ENCODE peak calls at places on chromosomes 11 and 22, in seven cellular contexts. K, N, B, F, H, P and L are unnamed samples.

GRCh38 chr11:72848846-72849466 is 34.7 kb downstream of the ATG16L2 start:
- DNase-seq in K (no peak), N (peak; percentile 22), B (no peak), F (no peak), H (no peak), P (no peak), L (no peak)

GRCh38 chr11:85827768-85828639 is 17.1 kb upstream of the SYTL2 start:
- DNase-seq in K (no peak), N (peak; percentile 92), B (no peak), F (no peak), H (no peak), P (no peak), L (no peak)

GRCh38 chr22:30922151-30922611 is 46.4 kb downstream of the MORC2 start:
- DNase-seq in K (peak; percentile 79), N (peak; percentile 25), B (peak; percentile 75), F (peak; percentile 67), H (peak; percentile 55), P (peak; percentile 87), L (peak; percentile 37)

GRCh38 chr11:69814902-69815301 is 4.3 kb downstream of the FGF3 start:
- DNase-seq in K (no peak), N (no peak), B (no peak), F (no peak), H (no peak), P (no peak), L (no peak)

GRCh38 chr11:66238786-66239413 is 29.5 kb upstream of the RAB1B start:
- DNase-seq in K (no peak), N (no peak), B (no peak), F (no peak), H (no peak), P (no peak), L (no peak)

GRCh38 chr11:94574193-94574961 is 7.2 kb downstream of the PIWIL4 start:
- DNase-seq in K (no peak), N (peak; percentile 78), B (no peak), F (no peak), H (no peak), P (no peak), L (no peak)

GRCh38 chr11:3950996-3951662 is 95.7 kb downstream of the STIM1 start:
- DNase-seq in K (no peak), N (peak; percentile 74), B (no peak), F (no peak), H (no peak), P (no peak), L (no peak)

GRCh38 chr11:47317078-47317828 is 35.2 kb downstream of the MYBPC3 start:
- DNase-seq in K (no peak), N (no peak), B (no peak), F (no peak), H (no peak), P (no peak), L (no peak)

GRCh38 chr11:71435278-71435951 is 12.8 kb downstream of the DHCR7 start:
- DNase-seq in K (no peak), N (no peak), B (no peak), F (no peak), H (no peak), P (no peak), L (no peak)

GRCh38 chr22:44848296-44848741 is 95.9 kb downstream of the ARHGAP8 start:
- DNase-seq in K (no peak), N (no peak), B (no peak), F (no peak), H (no peak), P (no peak), L (no peak)

GRCh38 chr11:67119577-67120391 is 721 bp downstream of the KDM2A start:
- DNase-seq in K (peak; percentile 56), N (no peak), B (peak; percentile 66), F (peak; percentile 61), H (no peak), P (peak; percentile 67), L (peak; percentile 44)

GRCh38 chr11:116207781-116208180 is 565.0 kb downstream of the BUD13 start:
- DNase-seq in K (no peak), N (no peak), B (peak; percentile 54), F (no peak), H (no peak), P (no peak), L (no peak)

GRCh38 chr11:36160115-36160514 is 129.1 kb downstream of the COMMD9 start:
- DNase-seq in K (no peak), N (no peak), B (no peak), F (no peak), H (no peak), P (no peak), L (no peak)

GRCh38 chr11:82732734-82733443 is 775 bp downstream of the FAM181B start:
- DNase-seq in K (peak; percentile 57), N (no peak), B (no peak), F (no peak), H (no peak), P (peak; percentile 63), L (peak; percentile 23)

GRCh38 chr11:130831506-130832385 is 84.5 kb downstream of the SNX19 start:
- DNase-seq in K (no peak), N (peak; percentile 32), B (no peak), F (no peak), H (no peak), P (no peak), L (peak; percentile 48)

GRCh38 chr11:67050139-67050538 is 6.5 kb upstream of the RHOD start:
- DNase-seq in K (no peak), N (no peak), B (no peak), F (no peak), H (no peak), P (no peak), L (no peak)

GRCh38 chr11:8098361-8098760 is 17.4 kb downstream of the TUB start:
- DNase-seq in K (no peak), N (peak; percentile 61), B (no peak), F (no peak), H (no peak), P (no peak), L (no peak)

GRCh38 chr22:27456696-27457503 is 344.7 kb downstream of the MN1 start:
- DNase-seq in K (no peak), N (peak; percentile 95), B (no peak), F (no peak), H (no peak), P (no peak), L (no peak)

GRCh38 chr11:117930668-117931330 is 1.6 kb upstream of the TMPRSS13 start:
- DNase-seq in K (peak; percentile 40), N (no peak), B (peak; percentile 35), F (no peak), H (no peak), P (no peak), L (no peak)

DNA sequence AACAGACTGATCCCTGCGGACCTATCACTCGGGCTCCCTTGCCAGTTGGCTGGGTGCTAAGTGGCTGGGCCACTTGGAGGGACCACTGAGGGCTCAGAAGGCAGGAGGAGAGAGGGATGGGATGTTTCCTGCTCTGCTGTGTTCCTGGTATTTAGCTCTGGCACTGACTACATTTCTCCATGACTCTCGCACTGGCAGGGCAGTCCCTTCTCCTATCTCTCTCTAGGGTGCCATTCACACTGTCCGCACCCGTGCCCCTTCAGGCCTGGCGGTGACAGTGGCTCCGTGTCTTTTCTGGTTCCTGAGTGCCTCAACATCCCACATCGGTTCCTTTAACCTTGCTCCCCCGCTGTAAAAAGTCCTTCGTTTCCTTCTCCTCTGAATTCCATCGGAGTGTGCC is 31.6 kb upstream of the CECR2 start:
- DNase-seq in K (no peak), N (no peak), B (no peak), F (no peak), H (no peak), P (no peak), L (no peak)
- TF ChIP-seq CTCF in K (no peak), N (no peak), B (no peak), F (no peak), H (no peak), P (no peak), L (no peak)

GRCh38 chr11:104451193-104451592 is 287.2 kb upstream of the PDGFD start:
- DNase-seq in K (no peak), N (no peak), B (no peak), F (no peak), H (no peak), P (no peak), L (no peak)
- H3K4me3 ChIP-seq in K (no peak overlapping the region), N (no peak overlapping the region), B (no peak overlapping the region), F (no peak overlapping the region), H (no peak overlapping the region), P (no peak overlapping the region), L (no peak overlapping the region)

DNA sequence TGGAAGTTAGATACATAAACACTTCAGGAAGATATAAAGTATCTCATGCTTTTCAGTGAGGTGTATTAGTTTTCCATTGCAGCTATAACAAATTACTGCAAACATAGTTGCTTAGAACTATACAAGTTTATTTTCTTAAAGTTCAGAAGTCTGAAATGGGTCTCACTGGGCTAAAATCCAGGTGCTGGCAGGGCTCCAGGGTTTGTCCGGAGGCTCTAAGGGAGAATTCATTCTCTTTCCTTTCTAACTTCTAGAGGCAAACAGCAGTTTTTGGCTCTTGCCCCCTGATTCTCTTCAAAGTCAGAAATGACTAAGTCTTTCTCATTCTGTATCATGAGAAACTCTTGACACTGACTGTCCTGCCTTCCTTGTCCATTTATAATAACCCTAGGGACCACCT is 138.8 kb downstream of the AASDHPPT start:
- DNase-seq in K (no peak), N (peak; percentile 25), B (no peak), F (no peak), H (no peak), P (no peak), L (no peak)
- H3K27me3 ChIP-seq in K (no peaks in the 10 kb centered on the region), N (no peaks in the 10 kb centered on the region), B (no peaks in the 10 kb centered on the region), F (no peaks in the 10 kb centered on the region), H (no peaks in the 10 kb centered on the region), P (no peaks in the 10 kb centered on the region), L (no peaks in the 10 kb centered on the region)

GRCh38 chr22:37636949-37637273 is 2.6 kb upstream of the SH3BP1 start:
- DNase-seq in K (no peak), N (no peak), B (no peak), F (no peak), H (no peak), P (no peak), L (no peak)

GRCh38 chr22:37635157-37635556 is 4.3 kb upstream of the SH3BP1 start:
- DNase-seq in K (no peak), N (no peak), B (no peak), F (no peak), H (no peak), P (no peak), L (no peak)

GRCh38 chr22:37634505-37635002 is 4.9 kb upstream of the SH3BP1 start:
- DNase-seq in K (no peak), N (no peak), B (no peak), F (no peak), H (no peak), P (no peak), L (peak; percentile 63)

GRCh38 chr22:37638351-37639069 is 959 bp upstream of the SH3BP1 start:
- DNase-seq in K (peak; percentile 88), N (no peak), B (no peak), F (peak; percentile 85), H (no peak), P (no peak), L (no peak)

DNA sequence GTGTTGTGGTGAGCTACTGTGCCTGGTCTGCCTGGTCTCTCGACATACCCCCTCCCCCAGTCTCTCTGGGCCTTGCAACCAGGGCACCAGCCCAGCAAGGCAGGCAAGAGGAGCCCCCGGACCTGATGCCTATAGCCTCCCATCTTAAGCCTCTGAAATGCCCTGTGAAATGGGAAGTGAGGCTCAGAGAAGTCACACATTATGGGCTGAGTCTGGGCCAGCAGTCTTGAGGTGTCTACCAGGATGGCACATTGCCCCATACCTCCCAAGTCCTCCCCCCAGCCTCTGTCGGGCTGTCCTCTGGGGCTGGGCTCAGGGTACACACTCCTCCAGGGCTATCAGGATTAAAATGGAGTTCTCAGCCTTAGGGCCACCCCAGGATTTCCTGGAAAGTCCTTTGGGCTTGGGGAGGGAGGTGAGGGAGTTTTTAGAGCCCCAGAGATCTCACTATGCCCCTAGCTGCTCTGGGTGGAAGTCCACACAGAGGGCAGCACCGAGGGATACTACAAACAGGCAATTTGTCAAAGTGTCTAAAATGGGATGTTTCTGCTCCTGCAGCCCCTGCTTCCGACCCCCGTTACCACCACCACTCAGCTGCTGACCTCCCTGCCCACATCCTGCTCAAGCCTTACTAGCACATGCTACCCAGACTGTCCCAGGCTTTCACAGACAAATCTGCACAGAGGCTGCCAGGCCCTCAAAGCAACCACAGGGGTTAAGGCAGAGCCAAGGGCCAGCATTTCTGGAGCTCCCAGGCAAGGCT is 3.1 kb upstream of the SH3BP1 start:
- DNase-seq in K (no peak), N (peak; percentile 91), B (no peak), F (no peak), H (no peak), P (no peak), L (peak; percentile 57)
- TF ChIP-seq CTCF in K (peak; percentile 12), N (peak; percentile 57), B (no peak), F (no peak), H (no peak), P (no peak), L (peak; percentile 43)